ENCODE peak calls at places on chromosomes 2 and 18, in nine cellular contexts. V is adrenal gland, P is stomach, L is body of pancreas, D is right lobe of liver, S is suprapubic skin, Y is tibial nerve, B is ovary, C is transverse colon. T is an unnamed sample.

GRCh38 chr2:199932312-199932855 is 21.3 kb downstream of the C2orf69 start:
- DNase-seq in V (no peak), P (no peak), L (no peak), D (no peak), S (no peak), Y (no peak), B (no peak), C (no peak), T (no peak)

GRCh38 chr2:184611221-184612085 is 13.1 kb downstream of the ZNF804A start:
- DNase-seq in V (no peak), P (no peak), L (no peak), D (no peak), S (no peak), Y (no peak), B (no peak), C (no peak), T (no peak)

GRCh38 chr2:227455200-227455599 is 16.8 kb upstream of the AGFG1 start:
- DNase-seq in V (no peak), P (no peak), L (no peak), D (no peak), S (no peak), Y (no peak), B (no peak), C (no peak), T (no peak)

GRCh38 chr2:143792602-143793001 is 663.4 kb downstream of the ARHGAP15 start:
- DNase-seq in V (no peak), P (no peak), L (no peak), D (no peak), S (no peak), Y (no peak), B (no peak), C (no peak), T (no peak)

GRCh38 chr18:12283256-12283655 is 24.8 kb upstream of the TUBB6 start:
- DNase-seq in V (no peak), P (no peak), L (no peak), D (no peak), S (no peak), Y (no peak), B (no peak), C (no peak), T (no peak)

GRCh38 chr2:174607989-174608865 is 10.6 kb upstream of the WIPF1 start:
- DNase-seq in V (no peak), P (no peak), L (no peak), D (no peak), S (no peak), Y (no peak), B (no peak), C (no peak), T (no peak)

GRCh38 chr2:129006135-129006885 is 687.6 kb upstream of the HS6ST1 start:
- DNase-seq in V (no peak), P (no peak), L (peak), D (no peak), S (peak), Y (no peak), B (no peak), C (no peak), T (no peak)

GRCh38 chr2:7324706-7325105 is 407.5 kb downstream of the RNF144A start:
- DNase-seq in V (no peak), P (no peak), L (no peak), D (no peak), S (no peak), Y (no peak), B (no peak), C (no peak), T (no peak)

GRCh38 chr18:68472701-68473295 is 242.1 kb downstream of the TMX3 start:
- DNase-seq in V (no peak), P (no peak), L (no peak), D (no peak), S (no peak), Y (no peak), B (no peak), C (no peak), T (no peak)

GRCh38 chr2:152396051-152396511 is 61.1 kb downstream of the FMNL2 start:
- DNase-seq in V (no peak), P (no peak), L (no peak), D (no peak), S (no peak), Y (no peak), B (no peak), C (no peak), T (no peak)

GRCh38 chr2:50863218-50863617 is 168.7 kb downstream of the NRXN1 start:
- DNase-seq in V (no peak), P (no peak), L (no peak), D (no peak), S (no peak), Y (no peak), B (no peak), C (no peak), T (no peak)

GRCh38 chr2:64192080-64192479 is 47.9 kb upstream of the PELI1 start:
- DNase-seq in V (no peak), P (no peak), L (no peak), D (no peak), S (no peak), Y (no peak), B (no peak), C (no peak), T (no peak)

GRCh38 chr18:49650426-49650891 is 88.6 kb downstream of the LIPG start:
- DNase-seq in V (no peak), P (peak), L (no peak), D (no peak), S (no peak), Y (no peak), B (no peak), C (no peak), T (no peak)

GRCh38 chr2:47687856-47688255 is 95.1 kb upstream of the MSH6 start:
- DNase-seq in V (no peak), P (no peak), L (no peak), D (no peak), S (no peak), Y (no peak), B (no peak), C (no peak), T (no peak)

GRCh38 chr2:240473211-240473610 is 37.7 kb downstream of the GPC1 start:
- DNase-seq in V (no peak), P (no peak), L (no peak), D (no peak), S (no peak), Y (no peak), B (no peak), C (no peak), T (no peak)

GRCh38 chr2:10960606-10961489 is 49.1 kb downstream of the KCNF1 start:
- DNase-seq in V (no peak), P (no peak), L (no peak), D (no peak), S (no peak), Y (no peak), B (no peak), C (no peak), T (no peak)

GRCh38 chr18:10518595-10519273 is 7.1 kb upstream of the NAPG start:
- DNase-seq in V (peak), P (peak), L (peak), D (no peak), S (no peak), Y (peak), B (peak), C (peak), T (peak)

GRCh38 chr18:25827961-25828561 is 262.4 kb downstream of the SS18 start:
- DNase-seq in V (no peak), P (no peak), L (no peak), D (no peak), S (no peak), Y (no peak), B (no peak), C (no peak), T (no peak)

GRCh38 chr2:96927420-96928171 is 57.7 kb upstream of the SEMA4C start:
- DNase-seq in V (no peak), P (peak), L (peak), D (no peak), S (no peak), Y (no peak), B (peak), C (peak), T (peak)

GRCh38 chr2:213246665-213247281 is 37.5 kb upstream of the SPAG16 start:
- DNase-seq in V (peak), P (peak), L (peak), D (no peak), S (no peak), Y (no peak), B (no peak), C (peak), T (no peak)

GRCh38 chr2:241302759-241303651 is 12.5 kb downstream of the HDLBP start:
- DNase-seq in V (no peak), P (peak), L (peak), D (no peak), S (no peak), Y (no peak), B (no peak), C (no peak), T (no peak)

GRCh38 chr2:222655406-222655747 is 515 bp downstream of the FARSB start:
- DNase-seq in V (no peak), P (no peak), L (no peak), D (no peak), S (no peak), Y (no peak), B (no peak), C (peak), T (no peak)

GRCh38 chr2:7027961-7028655 is 110.9 kb downstream of the RNF144A start:
- DNase-seq in V (no peak), P (no peak), L (no peak), D (no peak), S (no peak), Y (no peak), B (no peak), C (no peak), T (no peak)

GRCh38 chr2:23705771-23706612 is 220.9 kb downstream of the ATAD2B start:
- DNase-seq in V (peak), P (no peak), L (no peak), D (no peak), S (no peak), Y (no peak), B (no peak), C (no peak), T (peak)

GRCh38 chr2:227106845-227107759 is 56.9 kb downstream of the COL4A4 start:
- DNase-seq in V (peak), P (peak), L (peak), D (peak), S (no peak), Y (no peak), B (no peak), C (peak), T (no peak)

GRCh38 chr2:174597347-174598047 is at the start of gene WIPF1:
- DNase-seq in V (peak), P (no peak), L (no peak), D (no peak), S (no peak), Y (no peak), B (no peak), C (peak), T (no peak)

GRCh38 chr2:61443342-61444041 is 27.4 kb downstream of the USP34 start:
- DNase-seq in V (no peak), P (no peak), L (no peak), D (no peak), S (no peak), Y (no peak), B (no peak), C (no peak), T (no peak)

GRCh38 chr2:30731248-30731647 is 76.0 kb downstream of the CAPN13 start:
- DNase-seq in V (no peak), P (no peak), L (no peak), D (no peak), S (peak), Y (no peak), B (no peak), C (no peak), T (no peak)

GRCh38 chr2:121471571-121472464 is 58.9 kb upstream of the RNU4ATAC start:
- DNase-seq in V (no peak), P (no peak), L (no peak), D (no peak), S (no peak), Y (no peak), B (no peak), C (no peak), T (no peak)

GRCh38 chr18:47143153-47143552 is 7.1 kb downstream of the HDHD2 start:
- DNase-seq in V (no peak), P (no peak), L (no peak), D (no peak), S (no peak), Y (no peak), B (no peak), C (no peak), T (no peak)

GRCh38 chr2:181774601-181775179 is 94.4 kb upstream of the NEUROD1 start:
- DNase-seq in V (no peak), P (no peak), L (no peak), D (no peak), S (no peak), Y (no peak), B (no peak), C (no peak), T (no peak)

GRCh38 chr2:68952887-68953521 is at the start of gene GKN2:
- DNase-seq in V (no peak), P (no peak), L (no peak), D (no peak), S (no peak), Y (no peak), B (no peak), C (no peak), T (no peak)

GRCh38 chr2:68948695-68949094 is 4.0 kb downstream of the GKN2 start:
- DNase-seq in V (no peak), P (no peak), L (no peak), D (no peak), S (no peak), Y (no peak), B (no peak), C (no peak), T (no peak)

GRCh38 chr2:68946117-68946516 is 6.6 kb downstream of the GKN2 start:
- DNase-seq in V (no peak), P (peak), L (no peak), D (no peak), S (no peak), Y (no peak), B (no peak), C (no peak), T (no peak)

DNA sequence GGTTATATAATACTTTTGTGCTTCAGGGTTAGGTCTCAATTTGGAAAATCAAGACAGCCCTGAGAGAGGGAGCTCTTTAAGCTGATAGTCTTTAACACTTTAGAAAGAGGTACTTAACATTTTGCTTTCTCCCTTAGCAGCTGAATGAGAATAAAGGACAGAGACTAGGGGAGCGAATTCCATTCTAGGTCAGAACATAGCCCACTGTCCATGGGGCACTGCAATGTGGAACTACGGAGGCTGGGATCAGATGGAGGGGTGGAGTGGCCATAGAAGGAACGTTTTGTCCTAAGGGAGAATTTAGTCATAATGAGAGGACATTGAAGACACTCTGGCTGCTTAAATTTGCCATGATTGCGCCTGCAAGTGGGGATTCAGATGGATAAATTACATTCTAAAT is 794 bp downstream of the GKN2 start:
- DNase-seq in V (no peak), P (no peak), L (no peak), D (no peak), S (no peak), Y (no peak), B (no peak), C (no peak), T (no peak)
- H3K4me3 ChIP-seq in V (no peak), P (peak), L (no peak), D (no peak), S (no peak), Y (no peak), B (no peak), C (no peak), T (no peak)

GRCh38 chr2:203535078-203535783 is at the start of gene RAPH1:
- DNase-seq in V (peak), P (peak), L (peak), D (peak), S (peak), Y (peak), B (peak), C (peak), T (peak)
- TF ChIP-seq POLR2A in V (peak), P (peak), L (peak), D (peak), S (peak), Y (peak), B (no peak), C (peak), T (peak)

GRCh38 chr18:76588591-76589303 is 93.7 kb upstream of the ZNF516 start:
- DNase-seq in V (peak), P (peak), L (no peak), D (no peak), S (no peak), Y (no peak), B (no peak), C (no peak), T (no peak)
- H3K4me3 ChIP-seq in V (peak), P (peak), L (no peak), D (peak), S (peak), Y (no peak), B (peak), C (peak), T (no peak)

DNA sequence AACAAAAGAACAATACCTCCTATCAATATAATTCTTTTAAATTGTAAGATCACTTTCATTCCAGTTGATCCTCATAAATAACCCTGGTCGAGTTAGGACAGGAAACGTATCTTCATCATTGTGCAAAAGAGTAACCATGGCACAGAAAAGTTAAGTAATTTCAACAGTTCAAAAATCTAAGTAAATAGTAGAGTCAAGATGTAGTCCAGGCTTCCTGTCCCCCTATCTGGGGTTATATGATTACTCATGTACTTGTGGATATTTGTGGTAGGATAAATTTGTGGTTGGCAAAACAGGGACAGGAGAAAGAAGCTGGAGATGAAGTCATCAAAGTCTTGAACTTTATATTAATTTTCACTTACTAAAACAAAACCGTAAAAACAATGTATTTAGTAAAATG is 772.6 kb downstream of the TSN start:
- DNase-seq in V (no peak), P (no peak), L (no peak), D (no peak), S (no peak), Y (no peak), B (no peak), C (no peak), T (no peak)
- TF ChIP-seq POLR2A in V (no peak), P (no peak), L (no peak), D (no peak), S (no peak), Y (no peak), B (no peak), C (no peak), T (no peak)

DNA sequence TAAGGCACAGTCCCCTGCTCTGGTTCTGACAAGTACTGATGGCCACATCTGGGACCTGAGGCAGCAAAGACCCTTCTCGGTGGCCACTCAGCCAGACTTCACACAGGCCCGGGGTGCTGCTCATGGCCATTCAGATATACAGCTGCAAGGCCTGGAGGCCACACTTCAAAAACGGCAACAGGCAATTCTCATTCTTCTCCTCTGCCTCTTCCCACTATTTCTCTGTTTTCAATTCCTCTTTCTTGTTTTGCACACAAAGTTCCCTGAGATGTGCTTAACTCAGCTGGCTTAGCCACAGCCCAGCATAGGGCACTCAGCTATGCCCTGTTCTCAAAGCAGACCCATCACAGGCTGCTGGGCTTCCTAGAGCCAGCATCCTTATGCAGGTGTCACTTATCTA is 29.9 kb downstream of the PTPN18 start:
- DNase-seq in V (no peak), P (no peak), L (no peak), D (no peak), S (no peak), Y (no peak), B (no peak), C (no peak), T (no peak)
- H3K4me3 ChIP-seq in V (no peak), P (no peak), L (no peak), D (no peak), S (no peak), Y (no peak), B (no peak), C (no peak), T (no peak)

GRCh38 chr2:160228141-160228963 is 28.3 kb upstream of the ITGB6 start:
- DNase-seq in V (no peak), P (no peak), L (peak), D (no peak), S (no peak), Y (no peak), B (no peak), C (no peak), T (no peak)

GRCh38 chr2:160227252-160227651 is 27.2 kb upstream of the ITGB6 start:
- DNase-seq in V (no peak), P (no peak), L (no peak), D (no peak), S (no peak), Y (no peak), B (no peak), C (peak), T (peak)

GRCh38 chr2:160226367-160226766 is 26.3 kb upstream of the ITGB6 start:
- DNase-seq in V (no peak), P (no peak), L (no peak), D (no peak), S (no peak), Y (no peak), B (no peak), C (no peak), T (no peak)

GRCh38 chr2:160232905-160233475 is 32.9 kb upstream of the ITGB6 start:
- DNase-seq in V (no peak), P (no peak), L (no peak), D (no peak), S (no peak), Y (no peak), B (no peak), C (no peak), T (no peak)

DNA sequence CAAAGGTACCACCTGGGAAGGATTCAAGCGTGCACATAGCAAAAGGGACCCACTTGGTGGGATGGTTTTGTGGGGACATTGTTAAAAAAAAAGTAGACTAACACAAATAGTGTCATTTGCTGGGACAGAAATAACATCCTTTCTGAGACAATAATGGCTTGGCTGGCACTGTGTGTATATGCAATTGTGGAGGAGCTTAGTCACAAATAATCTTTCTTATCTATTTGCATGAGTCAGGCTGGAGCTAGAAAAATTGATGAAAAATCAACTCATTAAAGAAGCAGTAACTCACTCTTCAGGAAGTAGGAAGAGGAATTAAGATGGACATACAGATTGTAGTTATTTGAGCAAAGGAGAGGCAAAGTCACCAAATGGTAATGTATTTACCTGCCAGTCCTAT is 29.5 kb upstream of the ITGB6 start:
- DNase-seq in V (no peak), P (no peak), L (no peak), D (no peak), S (no peak), Y (no peak), B (no peak), C (no peak), T (no peak)
- TF ChIP-seq POLR2A in V (no peak), P (no peak), L (no peak), D (no peak), S (no peak), Y (no peak), B (no peak), C (no peak), T (no peak)

GRCh38 chr2:161423351-161424178 is 7.5 kb downstream of the TBR1 start:
- DNase-seq in V (no peak), P (no peak), L (no peak), D (no peak), S (no peak), Y (no peak), B (no peak), C (peak), T (no peak)

GRCh38 chr2:161424179-161424763 is 8.2 kb downstream of the TBR1 start:
- DNase-seq in V (no peak), P (no peak), L (no peak), D (no peak), S (no peak), Y (no peak), B (no peak), C (no peak), T (no peak)

GRCh38 chr2:161420406-161421025 is 4.4 kb downstream of the TBR1 start:
- DNase-seq in V (no peak), P (no peak), L (no peak), D (no peak), S (no peak), Y (no peak), B (no peak), C (no peak), T (no peak)

GRCh38 chr2:161424992-161425391 is 8.9 kb downstream of the TBR1 start:
- DNase-seq in V (no peak), P (no peak), L (no peak), D (no peak), S (no peak), Y (no peak), B (no peak), C (no peak), T (no peak)

DNA sequence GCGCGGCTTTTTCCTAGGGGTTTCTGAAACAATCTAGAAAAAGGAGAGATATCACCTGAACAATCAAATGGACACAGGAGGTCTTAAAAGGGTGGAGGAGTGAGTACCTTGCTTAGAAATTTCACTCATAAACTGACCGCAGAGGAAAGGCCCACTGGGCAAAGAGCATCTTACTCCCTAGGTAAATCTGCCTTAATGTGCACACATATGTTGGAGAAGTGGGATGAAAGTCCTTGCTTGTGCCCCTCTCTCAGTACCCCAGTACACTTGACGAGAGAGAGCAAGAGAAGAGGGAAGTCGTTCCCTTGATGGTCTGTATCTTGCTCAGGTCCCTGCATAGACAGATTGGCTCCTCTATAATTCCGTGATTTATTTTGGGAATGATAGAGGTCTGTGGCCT is 6.7 kb downstream of the TBR1 start:
- DNase-seq in V (no peak), P (no peak), L (no peak), D (no peak), S (no peak), Y (no peak), B (no peak), C (no peak), T (no peak)
- H3K4me3 ChIP-seq in V (no peak), P (peak), L (no peak), D (no peak), S (no peak), Y (no peak), B (no peak), C (peak), T (no peak)

T was measured in gastrocnemius medialis.